ENCODE peak calls at places on chromosomes 12 and 14, in eight cellular contexts. B is lung; Z is left lung; C is vagina; K is mesothelial cell of epicardium; T is CD4-positive, alpha-beta T cell; W is neural progenitor cell; A is endothelial cell. V is an unnamed sample.

GRCh38 chr12:29510591-29511174 is 13.2 kb upstream of the OVCH1 start:
- DNase-seq in W (no peak), T (no peak), Z (no peak), K (no peak), C (no peak), B (no peak), A (no peak), V (no peak)

GRCh38 chr14:102544745-102545460 is 35.3 kb upstream of the ANKRD9 start:
- DNase-seq in Z (peak), A (no peak), T (no peak), W (peak), B (no peak), C (no peak), K (no peak), V (peak)

GRCh38 chr12:77189463-77189862 is 124.1 kb upstream of the E2F7 start:
- DNase-seq in K (no peak), Z (no peak), W (no peak), B (no peak), T (no peak), A (no peak), C (no peak), V (no peak)

GRCh38 chr12:116982721-116983502 is 72.2 kb downstream of the FBXW8 start:
- DNase-seq in A (no peak), Z (no peak), T (no peak), W (no peak), K (no peak), C (no peak), B (no peak), V (peak)

GRCh38 chr14:102508774-102509743 is 517 bp downstream of the ANKRD9 start:
- DNase-seq in Z (peak), B (no peak), A (no peak), W (no peak), K (no peak), C (no peak), T (peak), V (peak)

GRCh38 chr12:124651508-124652273 is 84.3 kb upstream of the NCOR2 start:
- DNase-seq in A (no peak), T (no peak), C (no peak), K (no peak), W (no peak), Z (no peak), B (no peak), V (no peak)

GRCh38 chr14:104870368-104871144 is 5.5 kb downstream of the CEP170B start:
- DNase-seq in A (peak), T (peak), B (no peak), K (no peak), Z (peak), W (peak), C (no peak), V (peak)

GRCh38 chr12:31732926-31733548 is 4.2 kb upstream of the AMN1 start:
- DNase-seq in W (no peak), A (no peak), B (no peak), T (no peak), K (no peak), Z (no peak), C (no peak), V (peak)

GRCh38 chr14:60277605-60278190 is 28.7 kb downstream of the PPM1A start:
- DNase-seq in A (no peak), T (no peak), Z (no peak), W (no peak), C (no peak), K (no peak), B (no peak), V (no peak)

DNA sequence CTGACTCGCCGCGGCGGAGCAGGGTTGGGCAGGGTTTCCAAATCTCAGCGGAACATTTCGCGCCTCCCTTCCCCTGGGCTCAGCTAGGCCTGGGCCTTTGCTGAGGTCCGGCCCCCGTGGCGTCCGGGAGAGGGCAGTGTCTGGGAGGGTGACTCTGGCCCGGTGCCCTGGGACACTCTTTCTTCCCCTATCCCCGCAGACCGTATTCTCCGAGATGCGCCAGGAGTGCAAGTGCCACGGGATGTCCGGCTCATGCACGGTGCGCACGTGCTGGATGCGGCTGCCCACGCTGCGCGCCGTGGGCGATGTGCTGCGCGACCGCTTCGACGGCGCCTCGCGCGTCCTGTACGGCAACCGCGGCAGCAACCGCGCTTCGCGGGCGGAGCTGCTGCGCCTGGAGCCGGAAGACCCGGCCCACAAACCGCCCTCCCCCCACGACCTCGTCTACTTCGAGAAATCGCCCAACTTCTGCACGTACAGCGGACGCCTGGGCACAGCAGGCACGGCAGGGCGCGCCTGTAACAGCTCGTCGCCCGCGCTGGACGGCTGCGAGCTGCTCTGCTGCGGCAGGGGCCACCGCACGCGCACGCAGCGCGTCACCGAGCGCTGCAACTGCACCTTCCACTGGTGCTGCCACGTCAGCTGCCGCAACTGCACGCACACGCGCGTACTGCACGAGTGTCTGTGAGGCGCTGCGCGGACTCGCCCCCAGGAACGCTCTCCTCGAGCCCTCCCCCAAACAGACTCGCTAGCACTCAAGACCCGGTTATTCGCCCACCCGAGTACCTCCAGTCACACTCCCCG is 3.0 kb downstream of the WNT1 start:
- DNase-seq in C (no peak), Z (peak), K (no peak), T (peak), W (peak), A (no peak), B (no peak), V (peak)
- TF ChIP-seq CTCF in C (no peak), Z (peak), K (no peak), T (no peak), W (peak), A (no peak), B (no peak), V (peak)

GRCh38 chr14:97281741-97282140 is 484.6 kb downstream of the VRK1 start:
- DNase-seq in A (no peak), C (no peak), Z (no peak), K (no peak), T (no peak), W (no peak), B (no peak), V (no peak)

GRCh38 chr14:97282644-97283403 is 485.6 kb downstream of the VRK1 start:
- DNase-seq in W (no peak), T (no peak), B (no peak), K (no peak), C (no peak), A (no peak), Z (no peak), V (no peak)

GRCh38 chr14:97280526-97280925 is 483.3 kb downstream of the VRK1 start:
- DNase-seq in T (no peak), C (no peak), W (no peak), A (no peak), K (no peak), Z (no peak), B (no peak), V (no peak)

GRCh38 chr14:97283450-97284230 is 486.5 kb downstream of the VRK1 start:
- DNase-seq in W (no peak), A (no peak), C (no peak), Z (no peak), B (no peak), K (no peak), T (no peak), V (no peak)

DNA sequence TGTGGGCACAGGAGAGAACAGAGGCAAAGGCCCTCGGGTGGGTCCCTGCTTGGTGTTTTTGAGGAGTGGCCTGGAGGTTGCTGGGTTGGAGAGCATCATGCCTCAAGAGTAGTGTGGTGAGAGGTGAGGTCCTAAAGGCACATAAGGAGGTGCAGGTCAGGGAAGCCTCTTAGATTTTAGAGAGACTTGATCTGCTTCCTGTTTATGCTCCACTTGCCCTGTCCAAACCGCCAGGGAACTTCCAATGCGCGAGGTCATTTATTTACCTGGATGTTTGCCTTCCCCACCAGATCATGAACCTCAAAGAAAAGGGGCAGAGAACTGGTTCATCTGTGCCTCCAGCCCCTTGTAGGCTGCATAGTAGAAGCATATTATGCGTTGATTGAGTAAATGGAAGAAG is 485.0 kb downstream of the VRK1 start:
- DNase-seq in W (no peak), C (no peak), B (no peak), T (no peak), Z (no peak), K (no peak), A (no peak), V (no peak)
- TF ChIP-seq CTCF in W (no peak), C (no peak), B (no peak), T (no peak), Z (no peak), K (no peak), A (no peak), V (no peak)

GRCh38 chr12:123150804-123151678 is at the start of gene PITPNM2:
- DNase-seq in W (peak), K (peak), T (peak), C (no peak), Z (peak), A (peak), B (no peak), V (peak)
- TF ChIP-seq CTCF in W (peak), K (no peak), T (no peak), C (no peak), Z (no peak), A (no peak), B (no peak), V (peak)

GRCh38 chr14:95523818-95524448 is 7.5 kb upstream of the SYNE3 start:
- DNase-seq in K (no peak), Z (no peak), A (no peak), B (peak), T (no peak), C (no peak), W (no peak), V (peak)
- TF ChIP-seq CTCF in K (no peak), Z (no peak), A (no peak), B (no peak), T (peak), C (no peak), W (no peak), V (peak)

GRCh38 chr12:82326905-82327503 is 31.2 kb downstream of the CCDC59 start:
- DNase-seq in A (no peak), K (no peak), W (peak), B (no peak), C (no peak), Z (no peak), T (no peak), V (no peak)
- TF ChIP-seq CTCF in A (peak), K (peak), W (peak), B (no peak), C (no peak), Z (peak), T (peak), V (peak)

DNA sequence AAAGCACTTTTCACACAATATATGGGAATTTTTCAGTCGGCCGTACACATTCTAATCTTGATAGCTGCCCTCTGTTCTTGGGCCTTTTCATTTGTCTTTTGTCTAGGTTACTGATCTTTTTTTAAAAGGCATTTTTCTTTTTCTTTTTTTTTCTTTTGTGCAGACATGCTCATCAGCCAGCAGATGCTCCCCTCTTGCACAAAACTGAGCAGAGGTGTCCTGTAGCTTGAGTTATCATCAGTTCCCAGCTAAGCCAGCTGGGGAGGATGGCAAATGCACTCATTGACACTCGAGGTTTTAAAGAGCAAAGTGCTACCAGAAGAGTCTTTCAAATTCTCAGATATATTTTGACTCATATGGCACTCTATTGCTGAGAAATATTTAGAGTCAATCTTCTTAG is 913.9 kb upstream of the SEL1L start:
- DNase-seq in C (no peak), A (no peak), B (no peak), K (no peak), W (peak), Z (no peak), T (no peak), V (no peak)
- TF ChIP-seq CTCF in C (no peak), A (no peak), B (no peak), K (no peak), W (peak), Z (no peak), T (no peak), V (peak)

GRCh38 chr12:4450551-4451112 is 5.0 kb upstream of the FGF6 start:
- DNase-seq in A (no peak), W (peak), B (no peak), T (no peak), C (peak), Z (no peak), K (no peak), V (peak)

GRCh38 chr12:4447151-4447550 is 1.5 kb upstream of the FGF6 start:
- DNase-seq in A (no peak), W (no peak), Z (no peak), K (no peak), T (no peak), B (peak), C (peak), V (peak)

GRCh38 chr12:4449862-4450222 is 4.2 kb upstream of the FGF6 start:
- DNase-seq in T (no peak), A (no peak), Z (no peak), C (no peak), W (no peak), B (peak), K (no peak), V (peak)

GRCh38 chr12:4448376-4448775 is 2.8 kb upstream of the FGF6 start:
- DNase-seq in T (no peak), B (peak), K (no peak), W (no peak), A (no peak), C (no peak), Z (no peak), V (no peak)

GRCh38 chr12:4448943-4449861 is 3.6 kb upstream of the FGF6 start:
- DNase-seq in Z (no peak), C (peak), B (peak), W (no peak), K (no peak), T (no peak), A (no peak), V (no peak)
- TF ChIP-seq CTCF in Z (no peak), C (no peak), B (no peak), W (no peak), K (no peak), T (no peak), A (no peak), V (no peak)